ENCODE peak calls at places on chromosomes 1 and 21, in four cellular contexts. S is choroid plexus epithelial cell, E is WTC11, Z is mesothelial cell of epicardium. Q is an unnamed sample.

GRCh38 chr1:156705321-156705917 is at the start of gene CRABP2:
- DNase-seq in E (peak), Z (peak), S (peak), Q (no peak)

GRCh38 chr1:186079084-186079684 is 295.9 kb downstream of the TPR start:
- DNase-seq in E (no peak), Z (no peak), S (no peak), Q (no peak)

GRCh38 chr1:2199042-2199810 is 4.7 kb upstream of the FAAP20 start:
- DNase-seq in S (peak), Z (no peak), E (peak), Q (peak)

GRCh38 chr1:6860401-6860800 is 75.1 kb downstream of the CAMTA1 start:
- DNase-seq in Z (no peak), E (no peak), S (peak), Q (no peak)

GRCh38 chr1:35718492-35719336 is at the start of gene C1orf216:
- DNase-seq in S (peak), Z (peak), E (peak), Q (no peak)

GRCh38 chr1:5333326-5333725 is 658.9 kb downstream of the NPHP4 start:
- DNase-seq in Z (no peak), E (no peak), S (no peak), Q (no peak)

GRCh38 chr1:32919811-32920733 is 18.9 kb upstream of the TMEM54 start:
- DNase-seq in S (peak), Z (no peak), E (no peak), Q (no peak)

GRCh38 chr1:65343286-65343685 is 33.9 kb downstream of the DNAJC6 start:
- DNase-seq in Z (no peak), E (no peak), S (peak), Q (no peak)

GRCh38 chr1:118868387-118868786 is 119.8 kb downstream of the TBX15 start:
- DNase-seq in S (no peak), E (no peak), Z (no peak), Q (no peak)

GRCh38 chr1:160520582-160520981 is 2.5 kb downstream of the SLAMF6 start:
- DNase-seq in E (no peak), Z (no peak), S (no peak), Q (no peak)

GRCh38 chr1:17007121-17007520 is 4.6 kb downstream of the ATP13A2 start:
- DNase-seq in Z (no peak), S (no peak), E (peak), Q (no peak)

GRCh38 chr1:98659879-98660278 is 1.6 kb upstream of the SNX7 start:
- DNase-seq in Z (no peak), S (no peak), E (no peak), Q (no peak)

GRCh38 chr21:44516828-44517174 is 23.2 kb downstream of the KRTAP10-1 start:
- DNase-seq in E (no peak), Z (no peak), S (no peak), Q (no peak)

GRCh38 chr1:58585591-58586151 is 8.6 kb upstream of the TACSTD2 start:
- DNase-seq in E (no peak), Z (no peak), S (peak), Q (no peak)

GRCh38 chr1:62426238-62426637 is 10.6 kb upstream of the USP1 start:
- DNase-seq in Z (no peak), E (no peak), S (no peak), Q (no peak)

GRCh38 chr1:191707288-191707687 is 451.0 kb upstream of the RGS18 start:
- DNase-seq in S (peak), Z (no peak), E (no peak), Q (no peak)

GRCh38 chr1:44721521-44722361 is 9.2 kb downstream of the RNU5D-1 start:
- DNase-seq in S (peak), Z (no peak), E (no peak), Q (no peak)

GRCh38 chr1:53315456-53316048 is 12.3 kb downstream of the LRP8 start:
- DNase-seq in Z (no peak), E (no peak), S (no peak), Q (no peak)

GRCh38 chr1:243849089-243850012 is 692 bp downstream of the AKT3 start:
- DNase-seq in S (peak), E (peak), Z (peak), Q (no peak)

GRCh38 chr1:91176250-91176649 is 154.4 kb upstream of the ZNF644 start:
- DNase-seq in E (no peak), S (no peak), Z (no peak), Q (no peak)

GRCh38 chr1:33392639-33393038 is 38.3 kb downstream of the PHC2 start:
- DNase-seq in S (peak), Z (no peak), E (no peak), Q (no peak)

GRCh38 chr1:111516008-111516535 is 12.6 kb upstream of the ADORA3 start:
- DNase-seq in E (no peak), S (peak), Z (no peak), Q (no peak)

GRCh38 chr1:58290685-58291372 is 255.7 kb downstream of the OMA1 start:
- DNase-seq in Z (peak), S (peak), E (peak), Q (no peak)

GRCh38 chr1:85330711-85331290 is 54.4 kb upstream of the BCL10 start:
- DNase-seq in Z (no peak), E (no peak), S (peak), Q (no peak)

GRCh38 chr1:22262583-22262982 is 119.7 kb upstream of the WNT4 start:
- DNase-seq in S (no peak), E (peak), Z (no peak), Q (no peak)

GRCh38 chr1:151145158-151146071 is 1.0 kb downstream of the SEMA6C start:
- DNase-seq in Z (no peak), E (peak), S (peak), Q (no peak)

GRCh38 chr1:46364612-46365011 is 24.0 kb downstream of the NSUN4 start:
- DNase-seq in Z (no peak), S (no peak), E (no peak), Q (no peak)

GRCh38 chr21:36538761-36539160 is 58.8 kb upstream of the CLDN14 start:
- DNase-seq in Z (no peak), E (no peak), S (no peak), Q (no peak)

GRCh38 chr1:99217599-99217998 is 46.7 kb upstream of the PLPPR4 start:
- DNase-seq in S (no peak), E (peak), Z (no peak), Q (no peak)

GRCh38 chr1:112937070-112937469 is 18.9 kb downstream of the SLC16A1 start:
- DNase-seq in E (no peak), S (peak), Z (no peak), Q (no peak)

GRCh38 chr1:1670866-1671265 is 12.1 kb upstream of the CDK11B start:
- DNase-seq in Z (no peak), E (no peak), S (no peak), Q (no peak)

GRCh38 chr1:235599536-235599935 is 50.0 kb downstream of the GNG4 start:
- DNase-seq in S (no peak), E (no peak), Z (no peak), Q (no peak)

GRCh38 chr1:235597867-235598553 is 51.6 kb downstream of the GNG4 start:
- DNase-seq in S (peak), Z (no peak), E (no peak), Q (no peak)

DNA sequence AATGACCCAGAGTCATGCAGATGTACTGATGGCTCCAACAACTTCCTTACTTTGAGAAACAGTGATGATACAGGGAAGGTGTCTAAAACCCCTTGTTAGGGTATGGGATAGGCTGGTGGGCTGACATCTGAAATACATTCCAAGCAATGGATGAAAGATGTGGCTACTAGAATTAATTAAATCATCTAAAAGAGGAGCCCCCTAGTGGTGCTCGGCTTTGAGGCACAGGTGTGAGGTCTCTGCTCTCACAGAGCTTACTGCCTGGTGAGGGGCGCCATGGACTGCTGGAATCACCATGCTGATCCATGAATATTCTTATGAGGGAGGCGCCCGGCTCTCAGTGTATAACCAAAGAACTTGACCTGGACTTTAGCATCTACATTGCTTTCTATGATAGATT is 48.5 kb downstream of the GNG4 start:
- DNase-seq in E (peak), Z (no peak), S (peak), Q (no peak)
- TF ChIP-seq CTCF in E (peak), Z (no peak), S (peak), Q (no peak)

DNA sequence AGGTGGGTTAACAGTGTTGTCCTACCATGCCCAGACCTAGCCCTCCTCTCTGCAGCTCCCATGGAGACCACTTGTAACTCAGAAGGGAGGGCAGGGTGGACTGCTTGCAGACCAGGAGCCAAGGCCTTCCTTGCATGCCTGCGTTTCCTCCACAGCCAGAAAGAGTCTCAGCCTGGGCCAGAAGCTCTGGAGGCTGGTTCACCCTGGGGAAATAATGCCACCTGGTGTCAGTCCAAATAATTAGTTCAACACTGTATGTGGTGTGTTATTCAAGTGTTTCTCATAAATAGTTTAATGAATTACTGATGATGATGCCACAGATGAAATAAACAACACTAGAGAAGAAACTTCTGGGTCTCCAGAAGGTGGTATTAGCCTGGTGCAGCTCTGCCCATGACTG is 16.9 kb upstream of the VANGL1 start:
- DNase-seq in S (peak), Z (no peak), E (no peak), Q (no peak)
- TF ChIP-seq CTCF in S (peak), Z (no peak), E (no peak), Q (no peak)

GRCh38 chr1:41023279-41023990 is 1.9 kb upstream of the SLFNL1 start:
- DNase-seq in E (no peak), S (peak), Z (no peak), Q (no peak)
- TF ChIP-seq CTCF in E (no peak), S (peak), Z (no peak), Q (no peak)

GRCh38 chr1:26537951-26538352 is 8.4 kb downstream of the RPS6KA1 start:
- DNase-seq in S (peak), Z (no peak), E (peak), Q (no peak)
- TF ChIP-seq CTCF in S (peak), Z (no peak), E (no peak), Q (no peak)

DNA sequence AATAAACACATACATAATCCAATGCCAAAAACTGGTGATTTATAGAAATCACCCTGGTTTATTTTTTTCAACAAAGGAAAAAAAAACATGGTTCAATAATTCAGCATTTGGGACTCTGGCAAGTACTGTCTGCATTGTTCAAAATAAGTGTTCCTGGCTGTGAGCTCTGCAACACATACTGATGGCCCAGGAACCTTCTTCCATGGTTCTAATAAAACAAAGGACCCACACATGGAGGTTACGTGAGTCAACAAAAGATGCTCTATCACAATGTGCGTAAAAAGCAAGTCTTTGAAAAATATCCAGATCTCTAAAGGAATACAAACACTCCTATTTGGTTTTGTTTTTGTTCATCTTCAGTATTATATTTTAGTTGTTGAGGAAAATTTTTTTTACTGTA is 37.9 kb upstream of the C1orf198 start:
- DNase-seq in E (no peak), Z (no peak), S (no peak), Q (no peak)
- TF ChIP-seq CTCF in E (no peak), Z (no peak), S (no peak), Q (no peak)

GRCh38 chr21:42010507-42011493 is 640 bp upstream of the ZBTB21 start:
- DNase-seq in E (peak), Z (no peak), S (peak), Q (no peak)
- TF ChIP-seq CTCF in E (no peak), Z (no peak), S (no peak), Q (no peak)

GRCh38 chr1:37890378-37891014 is 31.1 kb upstream of the MTF1 start:
- DNase-seq in Z (no peak), E (no peak), S (peak), Q (no peak)
- TF ChIP-seq CTCF in Z (peak), E (no peak), S (peak), Q (no peak)

GRCh38 chr1:158945061-158945460 is 13.7 kb downstream of the PYHIN1 start:
- DNase-seq in S (peak), E (no peak), Z (no peak), Q (no peak)
- TF ChIP-seq CTCF in S (no peak), E (no peak), Z (no peak), Q (no peak)

Q was measured in omental fat pad.